ENCODE peak calls at places on chromosomes 16 and 17, in five cellular contexts. I is WTC11, L is mesenchymal stem cell, P is HT1080, U is NCI-H774. V is an unnamed sample.

GRCh38 chr16:12573730-12574383 is 229.8 kb downstream of the CPPED1 start:
- DNase-seq in P (peak; percentile 60), I (peak; percentile 82), U (no peak), L (peak; percentile 18), V (no peak)

GRCh38 chr17:13222931-13223330 is 205.1 kb upstream of the ELAC2 start:
- DNase-seq in P (no peak), I (no peak), U (peak; percentile 70), L (no peak), V (no peak)

GRCh38 chr17:58059141-58059540 is 24.1 kb upstream of the DYNLL2 start:
- DNase-seq in I (no peak), L (no peak), P (no peak), U (no peak), V (no peak)

GRCh38 chr16:85465328-85466307 is 147.5 kb upstream of the GSE1 start:
- DNase-seq in I (no peak), U (peak; percentile 27), L (no peak), P (no peak), V (no peak)

GRCh38 chr16:48041861-48042435 is 113.8 kb downstream of the ABCC12 start:
- DNase-seq in P (peak; percentile 15), L (no peak), I (peak; percentile 62), U (peak; percentile 23), V (no peak)

GRCh38 chr17:45940826-45941225 is 46.5 kb downstream of the MAPT start:
- DNase-seq in U (no peak), L (no peak), P (no peak), I (no peak), V (no peak)

GRCh38 chr16:70601576-70602575 is 44.5 kb upstream of the IL34 start:
- DNase-seq in U (no peak), I (no peak), P (no peak), L (no peak), V (no peak)

GRCh38 chr17:55620023-55620422 is 102.6 kb downstream of the TMEM100 start:
- DNase-seq in I (no peak), P (no peak), L (no peak), U (no peak), V (no peak)

GRCh38 chr16:47110939-47111338 is 32.8 kb downstream of the NETO2 start:
- DNase-seq in P (no peak), U (no peak), L (no peak), I (no peak), V (no peak)

GRCh38 chr17:32596666-32597065 is 109.9 kb downstream of the CDK5R1 start:
- DNase-seq in L (no peak), I (no peak), U (peak; percentile 38), P (peak; percentile 25), V (peak; percentile 24)

GRCh38 chr17:2034157-2034556 is 4.2 kb downstream of the DPH1 start:
- DNase-seq in U (no peak), L (no peak), I (no peak), P (no peak), V (no peak)

GRCh38 chr17:32361270-32361669 is 11.3 kb downstream of the ZNF207 start:
- DNase-seq in L (no peak), U (no peak), P (no peak), I (no peak), V (no peak)

V was measured in NK-92 treated with Interleukin-12 subunit alpha and Interleukin-12 subunit beta, amount 100 ng/mL, for 24 hours.